ENCODE peak calls at places on chromosomes 5 and 9, in ten cellular contexts. F is OCI-M1; W is mesenteric fat pad; O is T47D; C is stimulated activated naive CD4-positive, alpha-beta T cell; J is CD4-positive, CD25-positive, alpha-beta regulatory T cell; E is mesendoderm; R is glutamatergic neuron; H is amygdala; Q is HEK293T. U is an unnamed sample.

GRCh38 chr9:99128133-99128406 is 23.2 kb downstream of the TGFBR1 start:
- DNase-seq in F (no peak), W (no peak), O (no peak), C (no peak), J (peak), E (no peak), R (no peak), H (no peak), Q (no peak), U (no peak)

GRCh38 chr9:88835038-88835466 is 156.2 kb upstream of the S1PR3 start:
- DNase-seq in F (peak), W (no peak), O (no peak), C (no peak), J (peak), E (no peak), R (no peak), H (no peak), Q (no peak), U (no peak)

GRCh38 chr5:132528866-132529634 is 14.3 kb downstream of the IL5 start:
- DNase-seq in F (peak), W (no peak), O (no peak), C (no peak), J (peak), E (no peak), R (no peak), H (peak), Q (no peak), U (no peak)

GRCh38 chr9:127557466-127557869 is 54.6 kb upstream of the STXBP1 start:
- DNase-seq in F (no peak), W (no peak), O (no peak), C (no peak), J (peak), E (peak), R (no peak), H (peak), Q (no peak), U (no peak)

GRCh38 chr9:84694248-84694647 is 24.7 kb downstream of the NTRK2 start:
- DNase-seq in F (no peak), W (no peak), O (no peak), C (no peak), J (no peak), E (no peak), R (no peak), H (no peak), Q (no peak), U (no peak)

GRCh38 chr5:14716755-14717752 is 52.5 kb downstream of the OTULIN start:
- DNase-seq in F (no peak), W (peak), O (no peak), C (no peak), J (no peak), E (no peak), R (no peak), H (no peak), Q (no peak), U (no peak)

GRCh38 chr5:17154211-17154996 is 63.0 kb upstream of the BASP1 start:
- DNase-seq in F (peak), W (no peak), O (no peak), C (no peak), J (no peak), E (peak), R (no peak), H (no peak), Q (no peak), U (no peak)

GRCh38 chr5:161547573-161548471 is 1.3 kb upstream of the GABRB2 start:
- DNase-seq in F (no peak), W (no peak), O (peak), C (no peak), J (no peak), E (peak), R (peak), H (no peak), Q (no peak), U (no peak)

GRCh38 chr5:141634162-141634561 is 2.5 kb downstream of the HDAC3 start:
- DNase-seq in F (peak), W (no peak), O (no peak), C (no peak), J (peak), E (no peak), R (no peak), H (no peak), Q (no peak), U (no peak)

GRCh38 chr5:41877408-41877807 is 7.2 kb upstream of the OXCT1 start:
- DNase-seq in F (no peak), W (no peak), O (no peak), C (no peak), J (no peak), E (no peak), R (no peak), H (no peak), Q (no peak), U (no peak)

GRCh38 chr9:82745919-82746318 is 317.0 kb downstream of the RASEF start:
- DNase-seq in F (no peak), W (no peak), O (no peak), C (no peak), J (no peak), E (no peak), R (no peak), H (no peak), Q (no peak), U (no peak)

GRCh38 chr9:137150485-137151060 is 11.6 kb downstream of the GRIN1 start:
- DNase-seq in F (peak), W (no peak), O (peak), C (no peak), J (no peak), E (peak), R (no peak), H (no peak), Q (peak), U (peak)

GRCh38 chr5:158463971-158464370 is 605.0 kb upstream of the CLINT1 start:
- DNase-seq in F (no peak), W (no peak), O (no peak), C (no peak), J (no peak), E (no peak), R (no peak), H (no peak), Q (no peak), U (no peak)

GRCh38 chr5:115586525-115587146 is 15.6 kb downstream of the TICAM2 start:
- DNase-seq in F (peak), W (no peak), O (no peak), C (no peak), J (peak), E (no peak), R (no peak), H (no peak), Q (no peak), U (no peak)

GRCh38 chr9:14106699-14107098 is 207.2 kb downstream of the NFIB start:
- DNase-seq in F (peak), W (no peak), O (no peak), C (no peak), J (no peak), E (no peak), R (no peak), H (no peak), Q (no peak), U (no peak)

GRCh38 chr5:109743770-109744212 is 54.1 kb downstream of the MAN2A1 start:
- DNase-seq in F (peak), W (no peak), O (no peak), C (no peak), J (no peak), E (peak), R (no peak), H (no peak), Q (no peak), U (no peak)

GRCh38 chr5:149938272-149938671 is 6.3 kb downstream of the PDE6A start:
- DNase-seq in F (peak), W (no peak), O (no peak), C (no peak), J (no peak), E (no peak), R (no peak), H (no peak), Q (no peak), U (no peak)

GRCh38 chr9:14524881-14525515 is 168.2 kb downstream of the ZDHHC21 start:
- DNase-seq in F (peak), W (no peak), O (no peak), C (no peak), J (no peak), E (no peak), R (no peak), H (no peak), Q (no peak), U (no peak)

GRCh38 chr5:65512170-65512937 is 30.6 kb upstream of the ADAMTS6 start:
- DNase-seq in F (peak), W (no peak), O (no peak), C (no peak), J (peak), E (no peak), R (no peak), H (no peak), Q (no peak), U (no peak)

GRCh38 chr9:17630531-17630949 is 51.7 kb downstream of the SH3GL2 start:
- DNase-seq in F (no peak), W (no peak), O (no peak), C (no peak), J (no peak), E (peak), R (no peak), H (no peak), Q (peak), U (no peak)

GRCh38 chr5:170751631-170752030 is 31.9 kb upstream of the GABRP start:
- DNase-seq in F (no peak), W (no peak), O (no peak), C (no peak), J (no peak), E (no peak), R (peak), H (no peak), Q (no peak), U (no peak)

GRCh38 chr9:10387282-10387681 is 225.5 kb downstream of the PTPRD start:
- DNase-seq in F (no peak), W (no peak), O (no peak), C (no peak), J (no peak), E (peak), R (no peak), H (no peak), Q (no peak), U (no peak)

GRCh38 chr9:5843450-5844249 is 10.7 kb upstream of the ERMP1 start:
- DNase-seq in F (no peak), W (no peak), O (no peak), C (peak), J (no peak), E (peak), R (no peak), H (no peak), Q (peak), U (no peak)

GRCh38 chr9:6184749-6185645 is 30.6 kb upstream of the IL33 start:
- DNase-seq in F (peak), W (no peak), O (no peak), C (no peak), J (no peak), E (no peak), R (no peak), H (no peak), Q (no peak), U (no peak)

GRCh38 chr9:86639287-86639686 is 285.1 kb upstream of the TUT7 start:
- DNase-seq in F (no peak), W (no peak), O (no peak), C (no peak), J (no peak), E (no peak), R (no peak), H (no peak), Q (no peak), U (no peak)

GRCh38 chr5:95704150-95704549 is 21.4 kb upstream of the SPATA9 start:
- DNase-seq in F (no peak), W (no peak), O (no peak), C (no peak), J (no peak), E (no peak), R (no peak), H (no peak), Q (no peak), U (no peak)

GRCh38 chr5:66642538-66642937 is 46.3 kb downstream of the MAST4 start:
- DNase-seq in F (peak), W (no peak), O (no peak), C (no peak), J (no peak), E (no peak), R (no peak), H (no peak), Q (no peak), U (no peak)